ENCODE peak calls at places on chromosomes 4 and X, in ten cellular contexts. Z is testis, R is H1, T is suprapubic skin, D is uterus, S is A549, X is HCT116, U is adrenal gland, L is lower leg skin, P is right lobe of liver. O is an unnamed sample.

GRCh38 chr4:145937990-145938611 is 522 bp downstream of the ZNF827 start:
- DNase-seq in Z (peak; percentile 65), R (no peak), T (no peak), D (peak; percentile 21), S (no peak), X (no peak), U (peak; percentile 33), L (no peak), P (no peak), O (peak; percentile 31)

GRCh38 chr4:148954011-148954749 is 512.0 kb upstream of the NR3C2 start:
- DNase-seq in Z (no peak), R (no peak), T (no peak), D (no peak), S (no peak), X (no peak), U (no peak), L (no peak), P (no peak), O (no peak)

GRCh38 chr4:5165419-5166369 is 114.4 kb downstream of the STK32B start:
- DNase-seq in Z (no peak), R (no peak), T (no peak), D (no peak), S (no peak), X (no peak), U (no peak), L (no peak), P (no peak), O (no peak)

GRCh38 chr4:124641715-124642380 is 70.7 kb downstream of the ANKRD50 start:
- DNase-seq in Z (no peak), R (no peak), T (no peak), D (no peak), S (peak; percentile 2), X (peak; percentile 91), U (no peak), L (no peak), P (no peak), O (peak; percentile 2)

GRCh38 chr4:94409947-94410346 is 41.8 kb upstream of the PDLIM5 start:
- DNase-seq in Z (no peak), R (no peak), T (no peak), D (no peak), S (no peak), X (no peak), U (no peak), L (no peak), P (no peak), O (no peak)

GRCh38 chr4:113499696-113500095 is 261.8 kb downstream of the CAMK2D start:
- DNase-seq in Z (no peak), R (no peak), T (no peak), D (no peak), S (no peak), X (no peak), U (no peak), L (no peak), P (no peak), O (no peak)

GRCh38 chr4:64417974-64418373 is 8.7 kb upstream of the TECRL start:
- DNase-seq in Z (no peak), R (no peak), T (no peak), D (no peak), S (no peak), X (no peak), U (no peak), L (no peak), P (no peak), O (no peak)

GRCh38 chrX:143635915-143636314 is at the start of gene SLITRK4:
- DNase-seq in Z (peak; percentile 20), R (peak; percentile 49), T (no peak), D (no peak), S (no peak), X (no peak), U (peak; percentile 18), L (no peak), P (no peak), O (no peak)

GRCh38 chr4:2079006-2079405 is 19.9 kb downstream of the NAT8L start:
- DNase-seq in Z (peak; percentile 2), R (no peak), T (no peak), D (no peak), S (no peak), X (no peak), U (no peak), L (peak; percentile 56), P (no peak), O (no peak)

GRCh38 chr4:153115322-153116100 is 88.7 kb upstream of the TRIM2 start:
- DNase-seq in Z (no peak), R (no peak), T (no peak), D (no peak), S (peak; percentile 52), X (peak; percentile 46), U (peak; percentile 28), L (peak; percentile 74), P (no peak), O (no peak)

GRCh38 chrX:31421441-31421840 is 349.6 kb upstream of the FTHL17 start:
- DNase-seq in Z (no peak), R (no peak), T (no peak), D (no peak), S (no peak), X (no peak), U (no peak), L (no peak), P (no peak), O (no peak)

GRCh38 chr4:5980436-5981155 is 37.6 kb downstream of the C4orf50 start:
- DNase-seq in Z (no peak), R (no peak), T (no peak), D (no peak), S (no peak), X (peak; percentile 7), U (no peak), L (peak; percentile 43), P (no peak), O (no peak)

DNA sequence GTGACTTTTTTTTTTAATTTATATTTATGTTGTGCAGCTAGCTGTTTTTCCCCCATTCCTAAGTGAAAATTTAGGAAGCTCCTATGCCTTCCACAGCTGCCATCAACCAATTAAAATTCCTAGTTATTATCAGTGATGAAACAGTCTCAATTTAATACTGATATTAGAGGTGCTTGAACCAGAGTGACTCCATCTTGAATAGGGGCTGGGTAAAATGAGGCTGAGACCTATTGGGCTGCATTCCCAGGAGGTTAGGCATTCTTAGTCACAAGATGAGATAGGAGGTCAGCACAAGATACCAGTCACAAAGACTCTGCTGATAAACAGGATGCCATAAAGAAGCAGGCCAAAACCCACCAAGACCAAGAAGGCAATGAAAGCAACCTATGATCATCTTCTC is 136.7 kb downstream of the DCHS2 start:
- DNase-seq in Z (no peak), R (no peak), T (no peak), D (no peak), S (no peak), X (no peak), U (no peak), L (no peak), P (no peak), O (no peak)
- TF ChIP-seq POLR2A in Z (no peak), R (no peak), T (no peak), D (no peak), S (no peak), X (no peak), U (no peak), L (no peak), P (no peak), O (no peak)

GRCh38 chr4:108626056-108626455 is 5.7 kb downstream of the RPL34 start:
- DNase-seq in Z (no peak), R (no peak), T (no peak), D (no peak), S (no peak), X (no peak), U (no peak), L (no peak), P (no peak), O (no peak)
- TF ChIP-seq POLR2A in Z (no peak), R (peak; percentile 18), T (no peak), D (no peak), S (no peak), X (no peak), U (no peak), L (no peak), P (no peak), O (no peak)

GRCh38 chr4:101346562-101347266 is 612 bp downstream of the PPP3CA start:
- DNase-seq in Z (peak; percentile 65), R (no peak), T (peak; percentile 83), D (peak; percentile 62), S (peak; percentile 13), X (no peak), U (peak; percentile 66), L (peak; percentile 89), P (peak; percentile 74), O (peak; percentile 86)

GRCh38 chr4:101347267-101347556 is at the start of gene PPP3CA:
- DNase-seq in Z (no peak), R (no peak), T (no peak), D (no peak), S (no peak), X (no peak), U (no peak), L (peak; percentile 93), P (no peak), O (no peak)

GRCh38 chr4:101346312-101346561 is 1.1 kb downstream of the PPP3CA start:
- DNase-seq in Z (peak; percentile 58), R (no peak), T (no peak), D (no peak), S (no peak), X (no peak), U (no peak), L (no peak), P (no peak), O (no peak)

GRCh38 chr4:101348367-101348827 is 1.1 kb upstream of the PPP3CA start:
- DNase-seq in Z (peak; percentile 37), R (no peak), T (peak; percentile 79), D (no peak), S (peak; percentile 11), X (no peak), U (no peak), L (no peak), P (peak; percentile 39), O (no peak)

DNA sequence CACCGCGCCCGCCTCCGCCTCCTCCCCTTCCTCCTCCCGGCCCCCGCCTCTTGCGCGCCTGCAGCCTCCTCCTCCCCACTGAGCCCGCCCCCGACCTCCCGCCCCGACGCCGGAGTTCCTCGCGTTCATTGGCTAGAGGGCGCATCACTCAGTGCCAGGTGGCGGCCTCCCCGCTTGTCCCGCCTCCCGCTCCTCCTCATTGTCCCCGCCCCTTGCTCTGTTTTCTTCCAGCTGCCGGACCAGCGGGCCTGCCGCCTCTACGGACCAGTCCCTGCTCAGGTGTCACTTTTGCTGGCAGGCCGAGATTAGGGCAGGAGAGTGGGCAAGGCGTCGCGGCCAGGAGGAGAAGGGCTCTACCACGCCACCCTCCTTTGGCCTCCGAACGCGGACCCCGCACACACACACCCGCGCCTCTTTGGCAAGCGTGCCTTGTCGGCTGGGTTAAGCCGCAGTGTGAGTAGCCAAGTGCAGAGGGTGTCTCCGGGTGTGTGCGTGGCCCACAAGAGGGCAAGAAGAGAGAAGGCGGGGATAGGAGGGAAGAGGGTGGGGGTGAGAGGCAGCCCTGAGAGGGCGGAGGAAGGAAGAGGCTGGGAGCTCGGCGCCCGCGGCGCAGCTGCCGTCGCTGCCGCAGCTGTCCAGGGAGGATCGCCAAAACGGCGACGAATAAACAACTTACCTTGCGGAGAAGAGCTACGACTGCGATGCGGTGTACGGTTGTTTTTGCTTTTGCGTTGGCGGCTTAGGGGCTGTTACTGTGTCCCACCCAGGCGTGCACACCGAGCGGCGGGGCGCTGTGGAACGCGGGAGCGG is 436 bp upstream of the PPP3CA start:
- DNase-seq in Z (peak; percentile 99), R (peak; percentile 86), T (peak; percentile 99), D (peak; percentile 99), S (peak; percentile 77), X (peak; percentile 92), U (peak; percentile 100), L (peak; percentile 100), P (peak; percentile 100), O (peak; percentile 99)
- TF ChIP-seq POLR2A in Z (no peak), R (no peak), T (peak; percentile 67), D (peak; percentile 73), S (peak; percentile 45), X (peak; percentile 56), U (peak; percentile 89), L (no peak), P (peak; percentile 76), O (peak; percentile 91)

GRCh38 chr4:143433231-143433630 is 80.3 kb upstream of the SMARCA5 start:
- DNase-seq in Z (no peak), R (no peak), T (no peak), D (no peak), S (no peak), X (no peak), U (no peak), L (no peak), P (no peak), O (no peak)
- TF ChIP-seq POLR2A in Z (no peak), R (no peak), T (no peak), D (no peak), S (no peak), X (no peak), U (no peak), L (no peak), P (no peak), O (no peak)

O was measured in erythroblast.